ENCODE peak calls at places on chromosomes 13 and 19, in eight cellular contexts. U is upper lobe of left lung, E is GM23338, G is H1, D is breast epithelium, C is stomach, K is GM12892, A is GM12891. S is an unnamed sample.

GRCh38 chr19:54188224-54188871 is 1.0 kb downstream of the MBOAT7 start:
- DNase-seq in U (no peak), E (peak; percentile 45), G (no peak), D (no peak), C (no peak), K (no peak), A (no peak), S (peak; percentile 89)

GRCh38 chr19:48553676-48554384 is 1.9 kb downstream of the SULT2B1 start:
- DNase-seq in U (no peak), E (peak; percentile 61), G (no peak), D (no peak), C (peak; percentile 45), K (no peak), A (no peak), S (no peak)

GRCh38 chr13:26727633-26728032 is 33.0 kb downstream of the GPR12 start:
- DNase-seq in U (no peak), E (no peak), G (no peak), D (no peak), C (no peak), K (no peak), A (no peak), S (no peak)

GRCh38 chr13:76331948-76332712 is 554.1 kb downstream of the KCTD12 start:
- DNase-seq in U (no peak), E (no peak), G (no peak), D (no peak), C (no peak), K (no peak), A (no peak), S (no peak)

GRCh38 chr19:6709549-6709948 is 10.9 kb downstream of the C3 start:
- DNase-seq in U (no peak), E (no peak), G (no peak), D (no peak), C (no peak), K (no peak), A (no peak), S (no peak)

GRCh38 chr13:111516712-111517640 is 196.5 kb downstream of the TEX29 start:
- DNase-seq in U (peak; percentile 63), E (no peak), G (no peak), D (no peak), C (no peak), K (no peak), A (no peak), S (no peak)

GRCh38 chr13:20514866-20515265 is 10.8 kb downstream of the CRYL1 start:
- DNase-seq in U (no peak), E (no peak), G (no peak), D (no peak), C (no peak), K (no peak), A (no peak), S (no peak)

GRCh38 chr13:112726018-112726767 is 36.4 kb downstream of the ATP11A start:
- DNase-seq in U (peak; percentile 61), E (no peak), G (no peak), D (no peak), C (no peak), K (no peak), A (no peak), S (no peak)

GRCh38 chr13:79480954-79481684 is at the start of gene NDFIP2:
- DNase-seq in U (peak; percentile 97), E (peak; percentile 79), G (peak; percentile 88), D (peak; percentile 73), C (peak; percentile 89), K (peak; percentile 49), A (peak; percentile 52), S (peak; percentile 91)

GRCh38 chr13:31950121-31950810 is 81.3 kb upstream of the FRY start:
- DNase-seq in U (no peak), E (no peak), G (no peak), D (no peak), C (no peak), K (no peak), A (no peak), S (peak; percentile 37)

GRCh38 chr13:107824636-107825035 is 390.7 kb downstream of the LIG4 start:
- DNase-seq in U (no peak), E (no peak), G (no peak), D (no peak), C (no peak), K (no peak), A (no peak), S (no peak)

GRCh38 chr19:1009043-1009975 is 9.1 kb downstream of the GRIN3B start:
- DNase-seq in U (peak; percentile 89), E (peak; percentile 44), G (no peak), D (no peak), C (no peak), K (no peak), A (no peak), S (no peak)

GRCh38 chr13:110387451-110388140 is 80.5 kb downstream of the COL4A2 start:
- DNase-seq in U (peak; percentile 56), E (peak; percentile 62), G (peak; percentile 58), D (peak; percentile 64), C (no peak), K (peak; percentile 43), A (peak; percentile 41), S (peak; percentile 71)
- TF ChIP-seq POLR2AphosphoS5 in U (no peak), E (no peak), G (no peak), D (no peak), C (no peak), K (no peak), A (no peak), S (no peak)

DNA sequence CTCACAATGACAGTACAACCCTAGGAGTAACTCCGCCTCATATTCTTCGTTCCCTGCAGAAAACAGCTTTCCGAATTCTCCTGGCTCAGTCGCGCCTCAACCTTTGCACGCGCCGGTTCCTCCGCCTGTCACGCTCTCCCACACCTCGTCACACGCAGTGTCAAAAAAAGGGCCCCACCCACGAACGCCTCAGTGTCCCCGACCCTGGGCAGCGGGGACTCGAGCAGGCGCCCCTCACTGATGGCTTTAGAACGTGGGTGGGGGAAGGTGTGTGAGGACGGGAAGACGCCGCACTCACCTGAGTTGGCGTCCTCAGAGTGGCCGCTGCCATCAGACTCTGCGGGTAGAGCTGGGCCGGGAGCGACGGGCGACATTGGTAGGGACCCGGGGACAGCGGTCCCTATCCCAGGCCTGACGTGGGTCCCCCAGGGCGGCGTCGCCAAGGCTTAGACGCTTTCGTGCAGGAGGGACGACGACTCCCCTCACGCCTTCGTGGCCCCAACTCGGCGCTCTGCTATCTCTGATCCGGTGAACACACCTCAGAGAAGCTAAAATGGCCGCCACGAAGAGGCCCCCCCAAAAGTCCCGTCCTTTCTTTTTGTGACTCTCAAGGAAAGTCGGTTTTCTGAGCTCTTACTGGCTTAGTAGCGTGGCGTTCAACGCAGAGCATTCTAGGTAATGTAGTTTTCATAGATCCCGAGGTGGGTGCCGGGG is at the start of gene ZNF154:
- DNase-seq in U (peak; percentile 78), E (peak; percentile 99), G (peak; percentile 81), D (peak; percentile 26), C (no peak), K (peak; percentile 36), A (peak; percentile 56), S (no peak)
- TF ChIP-seq POLR2AphosphoS5 in U (no peak), E (peak; percentile 87), G (no peak), D (no peak), C (no peak), K (no peak), A (peak; percentile 58), S (no peak)

DNA sequence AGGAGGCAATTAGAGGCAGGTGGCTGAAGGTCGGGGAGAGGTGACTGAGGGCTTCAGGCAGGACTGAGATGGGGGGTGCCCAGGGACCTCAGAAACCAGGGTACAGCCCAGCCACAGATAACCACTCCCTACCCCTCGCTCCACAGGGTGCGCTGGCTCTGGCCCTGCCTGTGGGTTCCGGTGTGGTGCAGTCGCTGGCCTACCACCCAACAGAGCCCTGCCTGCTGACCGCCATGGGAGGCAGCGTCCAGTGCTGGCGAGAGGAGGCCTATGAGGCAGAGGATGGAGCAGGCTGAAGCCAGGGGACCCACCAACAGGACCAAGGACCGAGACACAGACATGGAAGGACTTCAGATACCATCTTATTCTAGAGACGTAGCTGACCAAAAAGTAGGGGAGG is 6.3 kb downstream of the DHPS start:
- DNase-seq in U (no peak), E (no peak), G (no peak), D (no peak), C (no peak), K (no peak), A (no peak), S (no peak)
- TF ChIP-seq POLR2AphosphoS5 in U (no peak), E (peak; percentile 32), G (no peak), D (no peak), C (no peak), K (no peak), A (no peak), S (no peak)

DNA sequence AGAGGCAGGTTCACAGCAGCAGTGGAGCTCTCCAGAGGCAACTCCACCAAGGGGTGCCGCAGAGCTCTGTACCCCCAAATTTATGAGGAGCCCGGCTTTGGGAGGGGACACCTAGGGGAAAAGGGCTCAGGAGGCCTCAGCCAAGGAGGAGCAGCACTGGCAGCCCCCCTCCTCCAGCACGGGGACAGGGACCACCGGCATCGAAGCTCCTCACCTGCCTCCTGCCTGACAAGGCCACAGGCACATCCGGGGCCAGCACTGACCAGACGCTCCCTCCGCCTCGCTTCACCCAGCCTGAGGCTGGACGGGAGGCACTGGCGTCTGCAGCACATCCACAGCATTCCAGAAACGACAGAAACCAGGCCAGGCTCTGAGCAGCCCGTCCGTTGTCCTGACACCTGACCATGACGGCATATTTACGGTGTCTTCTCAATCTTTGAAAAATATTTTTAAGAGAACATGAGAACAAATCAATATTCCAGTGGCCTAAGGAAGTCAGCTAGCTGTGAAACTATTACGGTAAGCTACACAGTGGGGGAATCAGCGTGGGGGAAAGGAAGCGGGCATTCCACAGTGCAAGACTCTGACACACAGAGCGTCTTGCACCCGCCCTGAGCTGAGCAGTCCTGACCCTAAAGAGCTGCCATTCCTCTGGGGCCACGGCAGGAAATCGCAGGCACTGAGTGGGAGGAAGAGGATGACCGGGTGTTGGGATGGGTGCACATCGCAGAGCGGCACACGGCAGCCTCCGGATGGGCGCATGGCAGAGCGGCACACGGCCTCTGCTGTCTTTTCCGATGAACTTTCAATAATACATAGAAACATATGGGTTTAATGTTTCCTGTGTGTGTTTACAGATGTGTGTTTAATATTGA is 26.8 kb downstream of the RASA3 start:
- DNase-seq in U (peak; percentile 63), E (no peak), G (no peak), D (no peak), C (no peak), K (no peak), A (no peak), S (no peak)
- TF ChIP-seq POLR2AphosphoS5 in U (no peak), E (no peak), G (no peak), D (no peak), C (no peak), K (no peak), A (no peak), S (no peak)

GRCh38 chr19:7918615-7919421 is 1.3 kb upstream of the SNAPC2 start:
- DNase-seq in U (peak; percentile 81), E (no peak), G (no peak), D (no peak), C (no peak), K (no peak), A (no peak), S (no peak)
- TF ChIP-seq POLR2AphosphoS5 in U (no peak), E (no peak), G (no peak), D (no peak), C (no peak), K (no peak), A (no peak), S (no peak)

S was measured in HL-60.